ENCODE peak calls at places on chromosome 14, in eight cellular contexts. V is stimulated activated CD4-positive, alpha-beta T cell treated with anti-CD3 and anti-CD28 coated beads, Interleukin-1b, Interleukin-23, amount 100 ng/mL, for 1 hour; M is GM20000; W is progenitor cell of endocrine pancreas; Y is bronchial epithelial cell; X is Kasumi-1; R is NCI-H1092; H is tibial artery. E is an unnamed sample.
A peak's percentile ranks its signal among the peaks of the same experiment; 100 is the strongest.

GRCh38 chr14:95460647-95461478 is 55.6 kb downstream of the SYNE3 start:
- DNase-seq in V (no peak), X (no peak), Y (peak; percentile 79), H (no peak), W (no peak), M (no peak), R (peak; percentile 75), E (peak; percentile 33)

GRCh38 chr14:83118029-83118428 is 1584.4 kb upstream of the SEL1L start:
- DNase-seq in Y (no peak), M (no peak), R (no peak), W (no peak), H (no peak), X (no peak), V (no peak), E (no peak)

GRCh38 chr14:69152181-69152943 is 557 bp downstream of the DCAF5 start:
- DNase-seq in V (peak; percentile 17), R (peak; percentile 21), W (no peak), H (no peak), X (peak; percentile 23), Y (no peak), M (peak; percentile 55), E (no peak)

GRCh38 chr14:23358042-23358441 is 5.4 kb upstream of the SLC22A17 start:
- DNase-seq in W (no peak), X (no peak), M (no peak), R (no peak), H (no peak), V (no peak), Y (no peak), E (no peak)

GRCh38 chr14:29821665-29822429 is 105.8 kb downstream of the PRKD1 start:
- DNase-seq in V (no peak), M (no peak), H (no peak), W (no peak), X (no peak), R (peak; percentile 79), Y (no peak), E (no peak)

GRCh38 chr14:97022741-97023140 is 225.6 kb downstream of the VRK1 start:
- DNase-seq in H (no peak), R (no peak), Y (no peak), V (no peak), M (no peak), X (no peak), W (no peak), E (no peak)

GRCh38 chr14:74251546-74252030 is 12.3 kb downstream of the VSX2 start:
- DNase-seq in Y (peak; percentile 59), M (peak; percentile 85), H (peak; percentile 70), V (peak; percentile 41), W (peak; percentile 60), R (peak; percentile 55), X (peak; percentile 89), E (peak; percentile 30)

GRCh38 chr14:81366259-81366658 is 33.9 kb downstream of the STON2 start:
- DNase-seq in V (no peak), R (peak; percentile 69), M (no peak), Y (peak; percentile 71), X (no peak), H (no peak), W (no peak), E (no peak)

GRCh38 chr14:81384900-81385299 is 15.2 kb downstream of the STON2 start:
- DNase-seq in H (no peak), W (no peak), M (no peak), V (no peak), X (no peak), Y (peak; percentile 62), R (no peak), E (no peak)

GRCh38 chr14:77508249-77508648 is 9.6 kb upstream of the ISM2 start:
- DNase-seq in V (no peak), Y (peak; percentile 80), H (no peak), W (no peak), R (no peak), M (no peak), X (no peak), E (no peak)

GRCh38 chr14:68948686-68949085 is 30.4 kb downstream of the ACTN1 start:
- DNase-seq in X (no peak), W (no peak), R (no peak), V (no peak), Y (no peak), H (no peak), M (no peak), E (no peak)

GRCh38 chr14:103275000-103275399 is 59.0 kb upstream of the EIF5 start:
- DNase-seq in R (no peak), W (no peak), Y (no peak), V (no peak), X (no peak), M (no peak), H (no peak), E (no peak)

GRCh38 chr14:104876251-104876699 is 11.2 kb downstream of the CEP170B start:
- DNase-seq in X (peak; percentile 44), R (no peak), Y (no peak), H (no peak), M (peak; percentile 77), W (no peak), V (peak; percentile 19), E (no peak)

GRCh38 chr14:97995038-97995437 is 1197.9 kb downstream of the VRK1 start:
- DNase-seq in V (no peak), W (no peak), M (no peak), H (no peak), Y (no peak), R (no peak), X (no peak), E (no peak)

GRCh38 chr14:49417790-49418189 is 168.4 kb downstream of the RPS29 start:
- DNase-seq in R (no peak), X (no peak), V (no peak), M (no peak), Y (no peak), W (no peak), H (no peak), E (no peak)

E was measured in pulmonary artery endothelial cell.